ENCODE peak calls at places on chromosomes 1 and 21, in five cellular contexts. E, A, N, K and L are unnamed samples.

GRCh38 chr1:28926629-28927441 is 12.5 kb downstream of the EPB41 start:
- DNase-seq in E (no peak), A (peak), N (no peak), K (no peak), L (no peak)

GRCh38 chr1:26694185-26694572 is 1.6 kb upstream of the ARID1A start:
- DNase-seq in E (no peak), A (no peak), N (no peak), K (no peak), L (no peak)

GRCh38 chr1:92425617-92426016 is 61.1 kb downstream of the GFI1 start:
- DNase-seq in E (no peak), A (no peak), N (no peak), K (no peak), L (no peak)

GRCh38 chr1:78688701-78689100 is 39.1 kb downstream of the IFI44 start:
- DNase-seq in E (no peak), A (no peak), N (no peak), K (no peak), L (no peak)

GRCh38 chr1:206854401-206855129 is 10.9 kb upstream of the IL20 start:
- DNase-seq in E (no peak), A (no peak), N (peak), K (no peak), L (no peak)

GRCh38 chr1:208201241-208201640 is 42.9 kb downstream of the PLXNA2 start:
- DNase-seq in E (no peak), A (no peak), N (peak), K (no peak), L (no peak)

GRCh38 chr1:218796773-218797172 is 376.9 kb upstream of the LYPLAL1 start:
- DNase-seq in E (no peak), A (no peak), N (no peak), K (no peak), L (no peak)

GRCh38 chr1:183808296-183809027 is 3.5 kb downstream of the RGL1 start:
- DNase-seq in E (no peak), A (no peak), N (no peak), K (no peak), L (no peak)

GRCh38 chr1:109914587-109915240 is 4.1 kb downstream of the CSF1 start:
- DNase-seq in E (no peak), A (no peak), N (no peak), K (no peak), L (peak)

GRCh38 chr21:15278279-15278678 is 213.5 kb upstream of the NRIP1 start:
- DNase-seq in E (no peak), A (no peak), N (no peak), K (no peak), L (no peak)

GRCh38 chr1:40922969-40923368 is 56.5 kb upstream of the CTPS1 start:
- DNase-seq in E (no peak), A (no peak), N (no peak), K (no peak), L (peak)

GRCh38 chr1:225554216-225554812 is 98.6 kb downstream of the ENAH start:
- DNase-seq in E (no peak), A (no peak), N (no peak), K (peak), L (no peak)

GRCh38 chr1:21302747-21303715 is 12.8 kb upstream of the ECE1 start:
- DNase-seq in E (no peak), A (no peak), N (no peak), K (no peak), L (no peak)

GRCh38 chr1:12135612-12136011 is 31.2 kb upstream of the TNFRSF1B start:
- DNase-seq in E (no peak), A (no peak), N (no peak), K (no peak), L (no peak)

GRCh38 chr1:227934476-227935313 is 13.0 kb downstream of the WNT9A start:
- DNase-seq in E (no peak), A (no peak), N (no peak), K (no peak), L (peak)

GRCh38 chr1:2128189-2128901 is 66.2 kb downstream of the FAAP20 start:
- DNase-seq in E (no peak), A (no peak), N (no peak), K (no peak), L (peak)

GRCh38 chr21:36035381-36035791 is 24.9 kb downstream of the SETD4 start:
- DNase-seq in E (no peak), A (no peak), N (no peak), K (no peak), L (peak)

GRCh38 chr1:95221306-95221705 is 12.7 kb upstream of the RWDD3 start:
- DNase-seq in E (no peak), A (no peak), N (no peak), K (no peak), L (no peak)

GRCh38 chr1:234842726-234843641 is 233.0 kb upstream of the IRF2BP2 start:
- DNase-seq in E (no peak), A (no peak), N (no peak), K (no peak), L (no peak)

GRCh38 chr21:44815852-44816628 is 1.8 kb downstream of the SUMO3 start:
- DNase-seq in E (no peak), A (no peak), N (no peak), K (no peak), L (no peak)

GRCh38 chr1:24392604-24392946 is 21.0 kb downstream of the STPG1 start:
- DNase-seq in E (no peak), A (no peak), N (no peak), K (no peak), L (no peak)

GRCh38 chr1:162954824-162955223 is 93.8 kb upstream of the CCDC190 start:
- DNase-seq in E (no peak), A (no peak), N (no peak), K (no peak), L (no peak)

GRCh38 chr1:20114021-20114648 is 5.2 kb downstream of the PLA2G2D start:
- DNase-seq in E (no peak), A (no peak), N (no peak), K (no peak), L (peak)